ENCODE peak calls at places on chromosomes 11 and 22, in four cellular contexts. P is HCT116, L is H1, S is K562. E is an unnamed sample.

GRCh38 chr11:12123799-12124198 is 13.4 kb downstream of the MICAL2 start:
- DNase-seq in L (no peak), S (no peak), P (no peak), E (no peak)

GRCh38 chr11:7672960-7673723 is at the start of gene CYB5R2:
- DNase-seq in S (peak), L (no peak), P (peak), E (peak)

GRCh38 chr11:29343465-29344333 is 673.1 kb downstream of the KCNA4 start:
- DNase-seq in L (no peak), P (peak), S (peak), E (no peak)

GRCh38 chr11:12944889-12945288 is 64.2 kb upstream of the RASSF10 start:
- DNase-seq in P (no peak), L (no peak), S (no peak), E (no peak)

GRCh38 chr11:3808846-3809623 is 675 bp downstream of the PGAP2 start:
- DNase-seq in S (peak), P (peak), L (no peak), E (no peak)

GRCh38 chr11:35151896-35152295 is 12.9 kb downstream of the CD44 start:
- DNase-seq in P (no peak), L (no peak), S (no peak), E (peak)

GRCh38 chr11:69947772-69948255 is 128.6 kb upstream of the FGF3 start:
- DNase-seq in L (no peak), S (no peak), P (peak), E (no peak)

GRCh38 chr22:20559174-20559760 is 51.9 kb downstream of the MED15 start:
- DNase-seq in L (no peak), P (no peak), S (no peak), E (no peak)

GRCh38 chr11:26127336-26127735 is 204.6 kb upstream of the ANO3 start:
- DNase-seq in P (no peak), L (no peak), S (no peak), E (no peak)

GRCh38 chr11:82864268-82864667 is 36.0 kb downstream of the PRCP start:
- DNase-seq in L (peak), P (peak), S (peak), E (peak)

GRCh38 chr11:78072455-78072854 is 7.2 kb downstream of the NDUFC2 start:
- DNase-seq in P (no peak), S (no peak), L (no peak), E (no peak)

GRCh38 chr22:31618057-31618456 is 44.0 kb downstream of the PISD start:
- DNase-seq in L (no peak), S (no peak), P (no peak), E (no peak)

GRCh38 chr11:102252339-102252891 is 64.9 kb upstream of the BIRC3 start:
- DNase-seq in P (no peak), S (no peak), L (no peak), E (no peak)

GRCh38 chr11:108131993-108132392 is 10.6 kb downstream of the ACAT1 start:
- DNase-seq in L (no peak), S (no peak), P (no peak), E (no peak)

GRCh38 chr11:34773826-34774225 is 142.4 kb downstream of the APIP start:
- DNase-seq in P (no peak), S (no peak), L (no peak), E (no peak)

GRCh38 chr22:39229688-39230260 is 15.0 kb downstream of the PDGFB start:
- DNase-seq in P (no peak), L (no peak), S (no peak), E (no peak)

GRCh38 chr22:39229075-39229474 is 15.7 kb downstream of the PDGFB start:
- DNase-seq in P (no peak), S (no peak), L (no peak), E (no peak)

GRCh38 chr22:39226353-39226752 is 18.4 kb downstream of the PDGFB start:
- DNase-seq in L (no peak), S (no peak), P (no peak), E (no peak)

GRCh38 chr22:39225591-39225990 is 19.2 kb downstream of the PDGFB start:
- DNase-seq in P (no peak), L (no peak), S (no peak), E (no peak)

DNA sequence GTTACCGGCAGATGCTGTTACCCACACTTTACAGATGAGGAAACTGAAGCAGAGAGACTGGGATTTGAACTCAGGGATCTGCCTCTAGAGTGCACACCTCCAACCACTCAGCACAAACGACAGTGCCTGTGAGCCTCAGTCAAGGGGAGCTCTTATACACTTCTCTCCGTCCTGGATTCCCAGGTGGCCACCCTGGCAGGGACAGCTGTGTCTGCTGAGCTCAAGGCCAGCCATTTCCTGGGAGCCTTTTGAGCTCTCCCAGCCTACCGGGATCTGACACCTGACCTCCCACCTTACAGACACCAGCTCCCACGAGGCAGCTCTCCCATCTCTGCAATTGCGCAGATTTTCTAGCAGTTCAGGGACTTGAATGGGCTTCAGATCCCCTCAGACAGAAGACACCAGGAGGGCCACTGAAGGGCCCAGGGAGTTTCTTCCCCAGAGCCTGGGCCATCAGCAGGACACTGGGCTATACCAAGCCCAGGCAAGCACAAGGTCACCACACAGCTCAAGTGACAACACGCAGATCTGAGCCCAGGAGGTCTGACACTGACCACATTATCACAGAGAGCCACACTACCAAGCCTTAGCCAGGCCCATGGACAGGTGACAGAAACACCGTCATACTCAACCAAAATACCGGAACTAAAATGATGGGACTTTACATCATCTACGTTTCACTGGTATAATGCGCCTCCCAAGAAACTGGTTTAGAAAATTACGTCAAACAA is 17.1 kb downstream of the PDGFB start:
- DNase-seq in L (no peak), P (no peak), S (no peak), E (no peak)
- TF ChIP-seq YY1 in L (no peak), P (no peak), S (no peak), E (no peak)

GRCh38 chr11:79438631-79439429 is 2.0 kb downstream of the TENM4 start:
- DNase-seq in S (no peak), P (no peak), L (no peak), E (no peak)
- H3K4me3 ChIP-seq in S (no peak), P (no peak), L (peak), E (peak)

GRCh38 chr11:47105974-47106373 is 70.7 kb downstream of the ARFGAP2 start:
- DNase-seq in P (no peak), L (no peak), S (no peak), E (no peak)
- H3K9ac ChIP-seq in P (no peak), L (no peak), S (no peak), E (no peak)

GRCh38 chr22:47144791-47145425 is 382.5 kb downstream of the TBC1D22A start:
- DNase-seq in S (no peak), L (no peak), P (no peak), E (no peak)
- TF ChIP-seq YY1 in S (no peak), L (no peak), P (no peak), E (no peak)

DNA sequence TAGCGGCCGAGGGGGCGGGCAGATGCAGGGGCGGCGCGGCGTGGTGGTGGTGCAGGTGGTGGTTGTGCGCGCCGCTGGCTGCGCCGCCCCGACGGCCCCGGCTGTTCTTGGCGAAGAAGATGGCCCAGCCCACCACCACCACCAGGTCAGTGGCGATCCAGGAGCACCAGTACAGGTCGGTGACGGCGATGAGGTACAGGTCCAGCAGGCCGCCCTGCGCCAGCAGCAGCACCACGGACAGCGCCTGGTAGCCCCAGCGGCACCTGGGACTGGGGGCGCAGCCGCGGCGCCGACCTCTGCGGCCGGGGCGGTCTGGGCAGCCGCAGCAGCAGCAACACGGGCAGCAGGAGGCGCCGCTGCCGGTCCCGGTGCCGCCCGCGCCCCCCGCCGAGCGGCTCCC is 879 bp downstream of the TMEM121B start:
- DNase-seq in L (peak), S (peak), P (no peak), E (peak)
- H3K4me3 ChIP-seq in L (peak), S (no peak), P (no peak), E (peak)